ENCODE peak calls at places on chromosome 20, in four cellular contexts. Q is fibroblast of mammary gland, L is nephron progenitor cell, T is cardiac fibroblast. R is an unnamed sample.

GRCh38 chr20:13791562-13792459 is 7.0 kb downstream of the NDUFAF5 start:
- DNase-seq in Q (no peak), L (no peak), T (no peak), R (no peak)

GRCh38 chr20:17961600-17961965 is 7.0 kb downstream of the SNX5 start:
- DNase-seq in Q (peak), L (no peak), T (no peak), R (peak)

GRCh38 chr20:48329676-48330644 is 497.8 kb downstream of the PREX1 start:
- DNase-seq in Q (peak), L (peak), T (peak), R (no peak)

GRCh38 chr20:8443464-8444072 is 311.5 kb downstream of the PLCB1 start:
- DNase-seq in Q (no peak), L (no peak), T (no peak), R (no peak)

GRCh38 chr20:31862157-31862470 is 8.2 kb downstream of the DUSP15 start:
- DNase-seq in Q (no peak), L (no peak), T (no peak), R (no peak)

GRCh38 chr20:32752458-32753250 is 9.4 kb upstream of the COMMD7 start:
- DNase-seq in Q (peak), L (no peak), T (peak), R (peak)

GRCh38 chr20:21102252-21102609 is 3.9 kb downstream of the LINC00237 start:
- DNase-seq in Q (no peak), L (peak), T (no peak), R (no peak)

GRCh38 chr20:43322851-43323250 is 133.1 kb upstream of the PTPRT start:
- DNase-seq in Q (peak), L (no peak), T (peak), R (no peak)

GRCh38 chr20:44070139-44070900 is 116.7 kb downstream of the JPH2 start:
- DNase-seq in Q (no peak), L (no peak), T (no peak), R (no peak)

GRCh38 chr20:35327074-35327976 is 35.1 kb upstream of the FAM83C start:
- DNase-seq in Q (peak), L (no peak), T (peak), R (peak)

GRCh38 chr20:17806107-17806506 is 106.3 kb downstream of the BANF2 start:
- DNase-seq in Q (no peak), L (no peak), T (no peak), R (no peak)

GRCh38 chr20:4427936-4428581 is 293.6 kb upstream of the PRND start:
- DNase-seq in Q (no peak), L (no peak), T (no peak), R (no peak)

GRCh38 chr20:40511478-40511877 is 177.6 kb downstream of the MAFB start:
- DNase-seq in Q (peak), L (no peak), T (peak), R (no peak)

GRCh38 chr20:21340991-21341722 is 38.0 kb downstream of the XRN2 start:
- DNase-seq in Q (no peak), L (no peak), T (no peak), R (no peak)

GRCh38 chr20:31704225-31705119 is 18.2 kb downstream of the BCL2L1 start:
- DNase-seq in Q (no peak), L (no peak), T (peak), R (peak)

GRCh38 chr20:56801991-56802740 is 173.1 kb downstream of the TFAP2C start:
- DNase-seq in Q (peak), L (no peak), T (no peak), R (no peak)

GRCh38 chr20:50848846-50849673 is 54.2 kb downstream of the BCAS4 start:
- DNase-seq in Q (no peak), L (peak), T (no peak), R (no peak)

GRCh38 chr20:23161968-23162696 is 76.0 kb upstream of the CD93 start:
- DNase-seq in Q (peak), L (no peak), T (peak), R (no peak)

GRCh38 chr20:57400821-57401564 is 9.8 kb downstream of the RBM38 start:
- DNase-seq in Q (no peak), L (no peak), T (no peak), R (no peak)

GRCh38 chr20:22684763-22685443 is 100.5 kb upstream of the FOXA2 start:
- DNase-seq in Q (peak), L (no peak), T (peak), R (no peak)

GRCh38 chr20:31566658-31567379 is 38.3 kb upstream of the ID1 start:
- DNase-seq in Q (no peak), L (no peak), T (no peak), R (no peak)

DNA sequence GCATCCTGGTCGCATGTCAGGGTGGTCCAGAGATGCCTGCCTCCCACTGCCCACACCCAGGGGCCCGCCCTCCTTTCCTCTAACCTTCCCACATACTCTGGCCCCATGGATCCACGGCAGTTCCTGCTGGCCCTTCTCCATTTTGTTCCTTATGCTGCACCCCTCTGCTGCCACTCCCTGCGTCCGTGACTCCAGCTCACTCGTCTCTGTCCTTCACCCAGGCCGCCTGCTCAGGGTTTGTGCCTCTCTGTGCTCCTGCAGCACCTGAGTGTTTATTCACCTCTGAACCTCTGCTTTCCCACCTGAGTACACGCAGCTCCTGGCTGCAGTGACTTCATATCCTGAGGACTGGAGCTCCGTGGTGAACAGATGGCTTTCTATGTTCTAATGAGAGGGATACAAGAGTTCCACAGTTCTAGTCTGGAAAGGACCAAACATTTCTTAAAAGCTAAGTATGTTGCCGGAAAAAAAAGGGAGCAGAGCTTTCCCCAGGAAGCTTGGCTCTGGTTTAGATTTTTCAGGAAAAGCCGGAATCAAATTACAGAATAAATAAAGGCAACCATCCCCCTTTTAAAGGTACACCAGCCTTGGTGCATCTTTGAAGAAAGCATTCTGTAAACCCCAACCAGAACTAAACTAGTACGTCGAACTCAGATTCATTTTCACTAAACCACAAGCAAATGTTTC is 1.5 kb upstream of the GNRH2 start:
- DNase-seq in Q (peak), L (peak), T (no peak), R (no peak)
- TF ChIP-seq CTCF in Q (no peak), L (no peak), T (no peak), R (no peak)

GRCh38 chr20:62448038-62448437 is 20.7 kb upstream of the RBBP8NL start:
- DNase-seq in Q (no peak), L (no peak), T (no peak), R (no peak)

GRCh38 chr20:62448788-62449187 is 21.4 kb upstream of the RBBP8NL start:
- DNase-seq in Q (no peak), L (peak), T (no peak), R (no peak)

GRCh38 chr20:62451156-62451767 is 23.9 kb upstream of the RBBP8NL start:
- DNase-seq in Q (no peak), L (no peak), T (no peak), R (no peak)

GRCh38 chr20:62451970-62452369 is 23.8 kb downstream of the GATA5 start:
- DNase-seq in Q (no peak), L (no peak), T (no peak), R (no peak)

GRCh38 chr20:62449951-62450815 is 22.8 kb upstream of the RBBP8NL start:
- DNase-seq in Q (no peak), L (no peak), T (no peak), R (no peak)
- TF ChIP-seq CTCF in Q (no peak), L (no peak), T (peak), R (peak)

GRCh38 chr20:11216451-11217314 is 542.9 kb upstream of the JAG1 start:
- DNase-seq in Q (no peak), L (no peak), T (peak), R (peak)

GRCh38 chr20:11218035-11218680 is 544.4 kb upstream of the JAG1 start:
- DNase-seq in Q (no peak), L (no peak), T (no peak), R (no peak)

GRCh38 chr20:11214281-11214680 is 540.5 kb upstream of the JAG1 start:
- DNase-seq in Q (no peak), L (no peak), T (no peak), R (no peak)

GRCh38 chr20:11219192-11219591 is 545.4 kb upstream of the JAG1 start:
- DNase-seq in Q (no peak), L (no peak), T (no peak), R (no peak)

DNA sequence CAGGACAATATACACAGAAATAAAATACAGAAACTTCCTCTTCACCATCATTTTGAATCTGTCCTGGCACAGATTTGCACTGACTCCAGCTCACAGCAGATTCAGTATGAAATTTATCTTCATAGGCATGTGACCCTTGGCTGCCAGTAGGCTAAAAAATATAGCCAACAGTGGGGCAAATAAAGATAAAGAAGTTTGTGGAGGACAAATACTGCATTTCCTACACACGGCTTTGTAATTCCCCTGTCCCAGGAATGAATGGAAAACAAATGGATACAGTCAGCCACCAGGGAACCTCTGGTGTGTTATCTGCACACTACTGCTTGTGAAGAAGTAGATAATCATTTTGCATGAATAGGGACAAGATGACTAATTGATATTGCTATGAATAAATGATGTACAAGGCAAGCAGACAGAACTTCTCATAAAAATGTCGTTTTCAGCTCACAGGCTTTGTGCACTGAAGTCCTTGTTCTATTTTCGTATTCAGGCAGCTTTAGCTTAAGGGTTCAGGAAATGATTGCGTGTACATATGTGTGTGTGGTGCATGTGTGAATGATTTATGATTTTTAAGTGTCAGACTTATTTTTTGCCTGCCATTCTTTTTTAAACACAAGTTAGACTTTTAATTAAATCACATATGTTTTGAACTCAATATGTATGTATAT is 543.7 kb upstream of the JAG1 start:
- DNase-seq in Q (no peak), L (no peak), T (peak), R (no peak)
- TF ChIP-seq CTCF in Q (no peak), L (no peak), T (no peak), R (no peak)

GRCh38 chr20:25083773-25084615 is 2.1 kb upstream of the VSX1 start:
- DNase-seq in Q (no peak), L (peak), T (no peak), R (no peak)
- TF ChIP-seq CTCF in Q (peak), L (peak), T (no peak), R (peak)

DNA sequence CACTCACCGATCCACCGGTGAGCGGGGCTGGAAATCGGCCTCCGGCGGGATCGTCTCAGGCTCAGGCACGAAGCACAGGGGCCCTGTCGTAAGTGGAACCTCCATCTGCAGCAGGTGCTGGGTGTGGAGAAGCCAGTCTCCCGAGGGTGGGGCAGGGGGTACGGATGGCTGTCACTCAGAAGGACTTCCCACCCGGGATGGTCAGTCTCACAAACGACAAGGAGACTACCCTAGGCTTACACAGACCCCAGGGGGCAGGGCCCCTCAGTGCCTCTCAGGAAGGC is 27.8 kb downstream of the YTHDF1 start:
- DNase-seq in Q (no peak), L (no peak), T (no peak), R (no peak)
- TF ChIP-seq CTCF in Q (no peak), L (no peak), T (no peak), R (no peak)

GRCh38 chr20:62702886-62703852 is 5.5 kb upstream of the NTSR1 start:
- DNase-seq in Q (peak), L (no peak), T (peak), R (peak)
- TF ChIP-seq CTCF in Q (peak), L (no peak), T (peak), R (peak)

DNA sequence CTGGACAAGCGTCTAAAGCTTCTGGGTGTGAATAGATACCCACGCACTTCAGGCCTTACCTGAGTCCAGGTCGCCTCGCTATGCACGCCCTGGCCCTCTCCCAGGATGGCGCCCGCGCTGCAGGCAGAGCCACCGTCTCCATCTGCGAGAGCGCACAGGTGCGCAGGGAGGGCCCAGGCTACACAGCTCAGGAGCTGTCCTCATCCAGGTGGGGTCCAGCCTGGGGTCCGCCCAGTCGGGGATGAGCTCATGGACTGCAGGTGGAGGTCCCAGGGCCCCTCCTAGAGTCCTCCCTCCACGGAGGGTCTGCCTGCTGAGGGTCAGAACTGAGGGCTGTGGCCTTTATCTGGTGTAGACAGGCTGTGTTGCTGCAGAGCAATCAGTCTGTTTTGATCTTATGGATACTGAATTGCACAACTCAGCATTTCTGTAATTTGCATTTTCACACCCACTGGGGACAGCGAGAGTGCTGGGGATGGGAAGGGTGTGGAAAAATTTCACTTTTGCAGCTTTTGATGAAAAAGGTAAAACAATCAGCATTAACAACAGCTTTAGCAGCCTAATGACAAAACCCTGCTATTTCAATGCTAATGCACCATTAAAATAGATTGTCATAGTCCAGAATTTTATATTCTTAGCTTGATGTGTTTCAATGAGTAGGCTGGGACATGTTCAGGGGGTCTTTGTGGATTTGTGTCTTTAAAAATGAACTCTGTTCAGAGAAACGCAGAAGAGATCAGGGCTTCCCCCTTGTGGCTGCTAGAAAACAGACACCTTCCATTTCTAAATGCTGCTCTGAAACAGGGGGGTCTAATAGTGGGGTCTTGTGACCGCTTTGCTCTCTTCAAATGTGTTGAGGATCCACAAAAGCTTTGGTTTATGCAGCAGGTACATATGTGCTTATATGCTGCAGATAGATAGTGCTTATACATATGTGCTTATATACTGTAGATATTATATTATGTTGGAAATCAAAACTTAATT is 77.8 kb upstream of the PHACTR3 start:
- DNase-seq in Q (no peak), L (no peak), T (peak), R (no peak)
- TF ChIP-seq CTCF in Q (no peak), L (peak), T (peak), R (peak)

GRCh38 chr20:45087814-45088213 is 13.1 kb downstream of the KCNS1 start:
- DNase-seq in Q (no peak), L (no peak), T (no peak), R (peak)

GRCh38 chr20:45085867-45086266 is 15.1 kb downstream of the KCNS1 start:
- DNase-seq in Q (no peak), L (no peak), T (no peak), R (no peak)

GRCh38 chr20:45085289-45085688 is 15.6 kb downstream of the KCNS1 start:
- DNase-seq in Q (no peak), L (no peak), T (no peak), R (no peak)

GRCh38 chr20:45088247-45088646 is 12.7 kb downstream of the KCNS1 start:
- DNase-seq in Q (peak), L (no peak), T (peak), R (peak)

DNA sequence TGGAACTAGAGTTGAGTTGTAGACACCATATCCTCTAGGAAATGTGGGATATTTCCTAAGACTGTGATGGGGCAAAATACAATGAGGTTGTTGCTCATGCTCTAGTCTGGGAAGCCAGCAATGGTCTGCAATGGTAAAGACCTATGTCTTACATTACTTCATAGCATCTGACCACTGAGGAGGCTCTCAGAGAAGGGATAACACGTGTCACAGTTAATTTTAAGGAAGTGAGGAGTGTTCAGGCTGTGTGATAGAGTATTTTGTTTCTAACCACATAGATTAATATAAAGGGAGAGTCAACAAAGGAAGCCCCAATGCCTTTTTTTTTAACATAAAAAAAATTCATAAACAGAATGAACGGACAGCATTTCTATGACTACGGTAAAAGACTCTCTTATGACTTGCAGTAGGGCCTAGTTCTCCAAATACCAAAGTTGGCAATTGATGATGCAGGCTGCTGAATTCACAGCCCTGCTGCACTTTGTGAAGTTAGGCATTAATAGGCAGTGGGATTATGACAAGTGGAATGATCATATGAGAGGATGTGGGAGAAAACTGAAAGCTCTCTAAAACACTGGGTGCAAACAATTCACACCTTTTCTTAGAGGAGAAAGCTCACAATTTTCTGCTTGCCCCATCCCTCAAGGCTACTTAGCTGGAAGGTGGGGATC is 13.7 kb downstream of the KCNS1 start:
- DNase-seq in Q (no peak), L (no peak), T (no peak), R (no peak)
- TF ChIP-seq CTCF in Q (no peak), L (no peak), T (no peak), R (no peak)